ENCODE peak calls at places on chromosomes 7 and 10, in eight cellular contexts. One of them, this sample, is unnamed.

GRCh38 chr7:98617051-98617959 is at the start of gene NPTX2:
- DNase-seq in AG08395: peak
- DNase-seq in osteocyte: no peak
- DNase-seq in Peyer's patch: no peak
- DNase-seq in CD4-positive, alpha-beta T cell: no peak
- DNase-seq in Calu3: no peak
- DNase-seq in nephron progenitor cell: peak
- DNase-seq in GF-D8: no peak
- DNase-seq in this sample: peak

GRCh38 chr7:100372694-100373093 is 593 bp upstream of the PILRA start:
- DNase-seq in AG08395: no peak
- DNase-seq in CD4-positive, alpha-beta T cell: no peak
- DNase-seq in osteocyte: no peak
- DNase-seq in Peyer's patch: no peak
- DNase-seq in Calu3: no peak
- DNase-seq in GF-D8: no peak
- DNase-seq in nephron progenitor cell: no peak
- DNase-seq in this sample: no peak

GRCh38 chr10:88200637-88201036 is 337.2 kb downstream of the PTEN start:
- DNase-seq in AG08395: no peak
- DNase-seq in Calu3: peak
- DNase-seq in osteocyte: no peak
- DNase-seq in Peyer's patch: no peak
- DNase-seq in CD4-positive, alpha-beta T cell: no peak
- DNase-seq in GF-D8: no peak
- DNase-seq in nephron progenitor cell: no peak
- DNase-seq in this sample: no peak

GRCh38 chr10:118017071-118017740 is 29.5 kb downstream of the RAB11FIP2 start:
- DNase-seq in CD4-positive, alpha-beta T cell: no peak
- DNase-seq in nephron progenitor cell: no peak
- DNase-seq in GF-D8: no peak
- DNase-seq in Calu3: no peak
- DNase-seq in osteocyte: no peak
- DNase-seq in AG08395: no peak
- DNase-seq in Peyer's patch: no peak
- DNase-seq in this sample: no peak

GRCh38 chr7:71925663-71926062 is 486.5 kb downstream of the CALN1 start:
- DNase-seq in Peyer's patch: no peak
- DNase-seq in nephron progenitor cell: no peak
- DNase-seq in Calu3: no peak
- DNase-seq in CD4-positive, alpha-beta T cell: no peak
- DNase-seq in GF-D8: no peak
- DNase-seq in osteocyte: peak
- DNase-seq in AG08395: no peak
- DNase-seq in this sample: no peak

GRCh38 chr7:154907651-154908620 is 95.0 kb downstream of the PAXIP1 start:
- DNase-seq in AG08395: no peak
- DNase-seq in Calu3: no peak
- DNase-seq in CD4-positive, alpha-beta T cell: no peak
- DNase-seq in osteocyte: no peak
- DNase-seq in Peyer's patch: no peak
- DNase-seq in nephron progenitor cell: no peak
- DNase-seq in GF-D8: no peak
- DNase-seq in this sample: no peak

GRCh38 chr7:79872171-79872570 is 262.5 kb upstream of the GNAI1 start:
- DNase-seq in GF-D8: no peak
- DNase-seq in AG08395: no peak
- DNase-seq in osteocyte: no peak
- DNase-seq in Peyer's patch: no peak
- DNase-seq in nephron progenitor cell: no peak
- DNase-seq in Calu3: no peak
- DNase-seq in CD4-positive, alpha-beta T cell: no peak
- DNase-seq in this sample: no peak

GRCh38 chr10:27529010-27529783 is 25.1 kb downstream of the RAB18 start:
- DNase-seq in osteocyte: no peak
- DNase-seq in AG08395: no peak
- DNase-seq in nephron progenitor cell: no peak
- DNase-seq in Calu3: no peak
- DNase-seq in CD4-positive, alpha-beta T cell: no peak
- DNase-seq in GF-D8: no peak
- DNase-seq in Peyer's patch: no peak
- DNase-seq in this sample: no peak

GRCh38 chr10:122504551-122504950 is 43.2 kb downstream of the HTRA1 start:
- DNase-seq in Calu3: peak
- DNase-seq in CD4-positive, alpha-beta T cell: no peak
- DNase-seq in GF-D8: no peak
- DNase-seq in osteocyte: peak
- DNase-seq in Peyer's patch: peak
- DNase-seq in nephron progenitor cell: no peak
- DNase-seq in AG08395: peak
- DNase-seq in this sample: peak

GRCh38 chr7:149456770-149457421 is 4.0 kb downstream of the ZNF777 start:
- DNase-seq in CD4-positive, alpha-beta T cell: no peak
- DNase-seq in Peyer's patch: no peak
- DNase-seq in osteocyte: no peak
- DNase-seq in GF-D8: no peak
- DNase-seq in Calu3: no peak
- DNase-seq in nephron progenitor cell: no peak
- DNase-seq in AG08395: no peak
- DNase-seq in this sample: no peak

GRCh38 chr10:132521466-132522102 is 16.0 kb upstream of the INPP5A start:
- DNase-seq in AG08395: no peak
- DNase-seq in Calu3: no peak
- DNase-seq in nephron progenitor cell: no peak
- DNase-seq in osteocyte: no peak
- DNase-seq in GF-D8: no peak
- DNase-seq in Peyer's patch: no peak
- DNase-seq in CD4-positive, alpha-beta T cell: no peak
- DNase-seq in this sample: no peak

GRCh38 chr7:75054744-75055527 is 18.7 kb downstream of the RCC1L start:
- DNase-seq in CD4-positive, alpha-beta T cell: no peak
- DNase-seq in nephron progenitor cell: no peak
- DNase-seq in AG08395: peak
- DNase-seq in osteocyte: no peak
- DNase-seq in Calu3: no peak
- DNase-seq in Peyer's patch: no peak
- DNase-seq in GF-D8: no peak
- DNase-seq in this sample: no peak

GRCh38 chr10:132518572-132519381 is 18.8 kb upstream of the INPP5A start:
- DNase-seq in Calu3: peak
- DNase-seq in Peyer's patch: no peak
- DNase-seq in nephron progenitor cell: peak
- DNase-seq in GF-D8: no peak
- DNase-seq in osteocyte: no peak
- DNase-seq in CD4-positive, alpha-beta T cell: no peak
- DNase-seq in AG08395: no peak
- DNase-seq in this sample: peak

GRCh38 chr10:114517681-114518250 is 113.5 kb upstream of the AFAP1L2 start:
- DNase-seq in nephron progenitor cell: no peak
- DNase-seq in osteocyte: no peak
- DNase-seq in Calu3: no peak
- DNase-seq in AG08395: no peak
- DNase-seq in GF-D8: no peak
- DNase-seq in Peyer's patch: no peak
- DNase-seq in CD4-positive, alpha-beta T cell: no peak
- DNase-seq in this sample: no peak

GRCh38 chr10:50316695-50317648 is 65.7 kb upstream of the ASAH2 start:
- DNase-seq in Calu3: no peak
- DNase-seq in AG08395: peak
- DNase-seq in nephron progenitor cell: no peak
- DNase-seq in Peyer's patch: no peak
- DNase-seq in GF-D8: peak
- DNase-seq in osteocyte: no peak
- DNase-seq in CD4-positive, alpha-beta T cell: no peak
- DNase-seq in this sample: no peak

GRCh38 chr10:31584098-31584631 is 265.1 kb downstream of the ZEB1 start:
- DNase-seq in Calu3: no peak
- DNase-seq in nephron progenitor cell: no peak
- DNase-seq in Peyer's patch: no peak
- DNase-seq in CD4-positive, alpha-beta T cell: no peak
- DNase-seq in GF-D8: no peak
- DNase-seq in osteocyte: no peak
- DNase-seq in AG08395: no peak
- DNase-seq in this sample: no peak

GRCh38 chr10:51675088-51675487 is 24.3 kb downstream of the CSTF2T start:
- DNase-seq in Peyer's patch: no peak
- DNase-seq in osteocyte: no peak
- DNase-seq in nephron progenitor cell: no peak
- DNase-seq in Calu3: no peak
- DNase-seq in GF-D8: no peak
- DNase-seq in CD4-positive, alpha-beta T cell: no peak
- DNase-seq in AG08395: peak
- DNase-seq in this sample: no peak

GRCh38 chr10:4546500-4546899 is 279.5 kb upstream of the AKR1E2 start:
- DNase-seq in osteocyte: no peak
- DNase-seq in Peyer's patch: no peak
- DNase-seq in nephron progenitor cell: no peak
- DNase-seq in CD4-positive, alpha-beta T cell: no peak
- DNase-seq in AG08395: peak
- DNase-seq in Calu3: peak
- DNase-seq in GF-D8: no peak
- DNase-seq in this sample: no peak

GRCh38 chr10:81865581-81865980 is 9.4 kb upstream of the NRG3 start:
- DNase-seq in nephron progenitor cell: no peak
- DNase-seq in CD4-positive, alpha-beta T cell: no peak
- DNase-seq in AG08395: no peak
- DNase-seq in osteocyte: no peak
- DNase-seq in GF-D8: no peak
- DNase-seq in Calu3: peak
- DNase-seq in Peyer's patch: no peak
- DNase-seq in this sample: no peak

GRCh38 chr10:22341190-22341935 is 3.9 kb upstream of the SPAG6 start:
- DNase-seq in AG08395: no peak
- DNase-seq in Calu3: no peak
- DNase-seq in nephron progenitor cell: no peak
- DNase-seq in GF-D8: no peak
- DNase-seq in CD4-positive, alpha-beta T cell: no peak
- DNase-seq in osteocyte: no peak
- DNase-seq in Peyer's patch: no peak
- DNase-seq in this sample: no peak

GRCh38 chr7:56537952-56538351 is 421.7 kb upstream of the NUPR2 start:
- DNase-seq in CD4-positive, alpha-beta T cell: no peak
- DNase-seq in AG08395: no peak
- DNase-seq in Peyer's patch: no peak
- DNase-seq in GF-D8: no peak
- DNase-seq in Calu3: no peak
- DNase-seq in nephron progenitor cell: no peak
- DNase-seq in osteocyte: no peak
- DNase-seq in this sample: no peak

GRCh38 chr10:28242560-28243204 is 60.2 kb downstream of the MPP7 start:
- DNase-seq in AG08395: no peak
- DNase-seq in Peyer's patch: no peak
- DNase-seq in osteocyte: no peak
- DNase-seq in CD4-positive, alpha-beta T cell: no peak
- DNase-seq in Calu3: no peak
- DNase-seq in GF-D8: no peak
- DNase-seq in nephron progenitor cell: no peak
- DNase-seq in this sample: no peak

GRCh38 chr7:27098493-27099223 is 2.9 kb upstream of the HOXA1 start:
- DNase-seq in CD4-positive, alpha-beta T cell: no peak
- DNase-seq in nephron progenitor cell: peak
- DNase-seq in Peyer's patch: no peak
- DNase-seq in GF-D8: no peak
- DNase-seq in Calu3: peak
- DNase-seq in AG08395: no peak
- DNase-seq in osteocyte: no peak
- DNase-seq in this sample: no peak

GRCh38 chr10:60423920-60424319 is 34.2 kb upstream of the ANK3 start:
- DNase-seq in CD4-positive, alpha-beta T cell: no peak
- DNase-seq in Calu3: no peak
- DNase-seq in Peyer's patch: no peak
- DNase-seq in osteocyte: no peak
- DNase-seq in GF-D8: no peak
- DNase-seq in nephron progenitor cell: no peak
- DNase-seq in AG08395: no peak
- DNase-seq in this sample: no peak

GRCh38 chr10:71088054-71088453 is 124.3 kb upstream of the UNC5B start:
- DNase-seq in AG08395: no peak
- DNase-seq in GF-D8: no peak
- DNase-seq in Peyer's patch: no peak
- DNase-seq in Calu3: no peak
- DNase-seq in osteocyte: no peak
- DNase-seq in nephron progenitor cell: no peak
- DNase-seq in CD4-positive, alpha-beta T cell: no peak
- DNase-seq in this sample: peak

GRCh38 chr7:80386686-80387085 is 125.2 kb downstream of the GNAT3 start:
- DNase-seq in GF-D8: no peak
- DNase-seq in osteocyte: no peak
- DNase-seq in Peyer's patch: no peak
- DNase-seq in AG08395: peak
- DNase-seq in CD4-positive, alpha-beta T cell: no peak
- DNase-seq in nephron progenitor cell: no peak
- DNase-seq in Calu3: no peak
- DNase-seq in this sample: no peak

GRCh38 chr10:79148452-79149344 is 79.9 kb downstream of the ZMIZ1 start:
- DNase-seq in Peyer's patch: peak
- DNase-seq in GF-D8: no peak
- DNase-seq in Calu3: peak
- DNase-seq in AG08395: peak
- DNase-seq in nephron progenitor cell: no peak
- DNase-seq in osteocyte: no peak
- DNase-seq in CD4-positive, alpha-beta T cell: no peak
- DNase-seq in this sample: peak

This sample was measured in prostate gland.